ENCODE peak calls at places on chromosomes 12 and 14, in nine cellular contexts. K, P, B, F, O, X, V, C and L are unnamed samples.

GRCh38 chr14:42110167-42110566 is 503.5 kb downstream of the LRFN5 start:
- DNase-seq in B (peak), X (peak), V (peak), K (no peak), C (peak), P (peak), F (peak), O (no peak), L (peak)

GRCh38 chr14:96852823-96853422 is 55.7 kb downstream of the VRK1 start:
- DNase-seq in C (peak), P (peak), O (peak), X (peak), V (peak), B (peak), F (peak), K (peak), L (peak)

GRCh38 chr14:45133683-45134050 is 614 bp downstream of the FKBP3 start:
- DNase-seq in B (no peak), F (no peak), X (no peak), C (no peak), K (no peak), O (no peak), P (no peak), V (no peak), L (no peak)

GRCh38 chr12:20314325-20314724 is 54.0 kb upstream of the PDE3A start:
- DNase-seq in F (peak), O (no peak), C (peak), K (no peak), V (peak), P (no peak), B (no peak), X (no peak), L (peak)

GRCh38 chr12:27244680-27245005 is 557 bp downstream of the STK38L start:
- DNase-seq in B (no peak), K (no peak), V (peak), X (peak), C (no peak), P (no peak), F (peak), O (no peak), L (peak)

GRCh38 chr14:100771121-100771800 is 44.6 kb downstream of the DLK1 start:
- DNase-seq in V (no peak), O (peak), F (no peak), X (no peak), C (no peak), B (no peak), P (no peak), K (no peak), L (no peak)

GRCh38 chr12:117076410-117077372 is 22.5 kb downstream of the TESC start:
- DNase-seq in B (no peak), O (no peak), K (no peak), X (peak), V (no peak), C (no peak), P (no peak), F (no peak), L (no peak)

GRCh38 chr12:104306943-104307654 is 3.6 kb downstream of the EID3 start:
- DNase-seq in C (no peak), X (no peak), O (no peak), K (no peak), B (no peak), V (peak), P (no peak), F (no peak), L (no peak)

GRCh38 chr14:22296722-22297121 is 292.3 kb downstream of the DAD1 start:
- DNase-seq in C (peak), B (no peak), V (peak), X (peak), O (no peak), P (no peak), F (no peak), K (no peak), L (no peak)

GRCh38 chr12:52211716-52212585 is 20.1 kb upstream of the KRT80 start:
- DNase-seq in C (no peak), K (no peak), F (no peak), P (no peak), X (no peak), V (no peak), B (no peak), O (no peak), L (peak)

GRCh38 chr12:101086490-101086889 is 123.5 kb downstream of the SLC5A8 start:
- DNase-seq in X (peak), C (peak), K (no peak), F (peak), O (no peak), V (peak), B (no peak), P (no peak), L (no peak)

GRCh38 chr12:28794796-28795195 is 354.3 kb upstream of the FAR2 start:
- DNase-seq in P (no peak), O (no peak), F (peak), V (no peak), K (no peak), X (no peak), B (no peak), C (no peak), L (no peak)

GRCh38 chr14:44616204-44616603 is 109.1 kb upstream of the FSCB start:
- DNase-seq in C (no peak), V (no peak), P (no peak), F (no peak), O (no peak), B (no peak), K (no peak), X (no peak), L (no peak)

GRCh38 chr12:116336542-116337065 is 59.1 kb upstream of the MED13L start:
- DNase-seq in X (no peak), F (peak), C (no peak), K (no peak), B (no peak), P (no peak), V (peak), O (peak), L (no peak)

GRCh38 chr12:52052471-52053186 is 1.4 kb downstream of the NR4A1 start:
- DNase-seq in F (no peak), P (no peak), B (peak), C (peak), X (peak), K (no peak), V (peak), O (peak), L (peak)

GRCh38 chr14:85762523-85762922 is 232.6 kb downstream of the FLRT2 start:
- DNase-seq in O (no peak), K (no peak), V (no peak), C (no peak), F (no peak), B (no peak), P (peak), X (no peak), L (no peak)

DNA sequence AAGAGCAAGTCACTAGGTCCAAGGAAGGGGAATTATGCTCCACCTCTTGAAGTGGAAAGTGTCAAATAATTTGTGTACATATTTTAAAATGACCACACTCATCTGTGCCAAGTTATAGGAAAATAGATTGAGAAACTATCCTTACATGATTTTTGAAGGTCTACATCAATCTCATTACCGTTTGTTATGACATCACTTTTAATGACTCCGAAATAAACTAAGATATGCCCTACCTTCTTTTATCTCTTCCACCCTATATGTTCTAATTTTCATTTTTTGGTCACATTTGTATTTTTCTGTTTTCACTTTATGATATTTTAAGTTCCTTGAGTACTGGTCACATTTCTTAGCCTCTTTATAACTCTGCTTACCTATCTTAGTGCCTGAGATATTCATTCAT is 3.3 kb upstream of the PSMC6 start:
- DNase-seq in K (no peak), B (no peak), V (no peak), O (no peak), P (no peak), F (no peak), C (no peak), X (no peak), L (no peak)
- H2AFZ ChIP-seq in K (peak), B (no peak), V (peak), O (no peak), P (no peak), F (peak), C (peak), X (no peak), L (no peak)

GRCh38 chr12:3342051-3342450 is 149.0 kb upstream of the PRMT8 start:
- DNase-seq in C (peak), K (no peak), X (peak), B (peak), V (peak), O (peak), F (peak), P (peak), L (peak)
- H2AFZ ChIP-seq in C (peak), K (no peak), X (no peak), B (no peak), V (no peak), O (no peak), F (no peak), P (peak), L (no peak)

GRCh38 chr12:121573949-121574520 is 6.8 kb downstream of the KDM2B start:
- DNase-seq in F (no peak), K (no peak), V (no peak), C (no peak), P (no peak), B (no peak), O (no peak), X (no peak), L (peak)

GRCh38 chr12:121570467-121571283 is 10.1 kb downstream of the KDM2B start:
- DNase-seq in K (no peak), C (no peak), F (no peak), O (no peak), P (no peak), B (no peak), V (peak), X (no peak), L (peak)

GRCh38 chr12:121568503-121568902 is 12.3 kb downstream of the KDM2B start:
- DNase-seq in X (no peak), F (no peak), O (no peak), K (no peak), V (no peak), C (no peak), B (peak), P (no peak), L (no peak)

GRCh38 chr12:121575051-121575450 is 5.8 kb downstream of the KDM2B start:
- DNase-seq in C (no peak), F (no peak), B (no peak), O (no peak), X (no peak), V (no peak), P (no peak), K (no peak), L (no peak)

GRCh38 chr12:121568971-121569808 is 11.6 kb downstream of the KDM2B start:
- DNase-seq in V (peak), F (peak), P (no peak), B (no peak), K (no peak), X (no peak), C (no peak), O (no peak), L (peak)
- H2AFZ ChIP-seq in V (no peak), F (peak), P (no peak), B (peak), K (no peak), X (no peak), C (no peak), O (peak), L (peak)

GRCh38 chr12:89261982-89262381 is 90.3 kb downstream of the DUSP6 start:
- DNase-seq in P (no peak), F (no peak), C (no peak), V (no peak), K (no peak), O (no peak), B (no peak), X (peak), L (no peak)
- H2AFZ ChIP-seq in P (no peak), F (no peak), C (no peak), V (no peak), K (no peak), O (no peak), B (no peak), X (no peak), L (no peak)

GRCh38 chr12:63815482-63815852 is 29.0 kb upstream of the SRGAP1 start:
- DNase-seq in P (no peak), X (no peak), K (no peak), O (no peak), F (no peak), C (no peak), V (no peak), B (no peak), L (no peak)

GRCh38 chr12:63811334-63811733 is 31.6 kb downstream of the RXYLT1 start:
- DNase-seq in F (no peak), P (no peak), C (no peak), V (no peak), B (no peak), O (no peak), K (no peak), X (no peak), L (no peak)

GRCh38 chr12:63811755-63812154 is 32.0 kb downstream of the RXYLT1 start:
- DNase-seq in X (no peak), P (no peak), F (no peak), O (no peak), C (no peak), V (no peak), B (no peak), K (no peak), L (no peak)

GRCh38 chr12:63816031-63816430 is 28.5 kb upstream of the SRGAP1 start:
- DNase-seq in O (no peak), F (no peak), C (no peak), K (no peak), X (peak), B (no peak), P (no peak), V (no peak), L (no peak)

GRCh38 chr12:63814146-63814774 is 30.2 kb upstream of the SRGAP1 start:
- DNase-seq in P (no peak), O (no peak), C (no peak), X (no peak), F (no peak), V (no peak), K (no peak), B (no peak), L (no peak)
- H2AFZ ChIP-seq in P (no peak), O (no peak), C (no peak), X (no peak), F (peak), V (no peak), K (no peak), B (peak), L (no peak)

DNA sequence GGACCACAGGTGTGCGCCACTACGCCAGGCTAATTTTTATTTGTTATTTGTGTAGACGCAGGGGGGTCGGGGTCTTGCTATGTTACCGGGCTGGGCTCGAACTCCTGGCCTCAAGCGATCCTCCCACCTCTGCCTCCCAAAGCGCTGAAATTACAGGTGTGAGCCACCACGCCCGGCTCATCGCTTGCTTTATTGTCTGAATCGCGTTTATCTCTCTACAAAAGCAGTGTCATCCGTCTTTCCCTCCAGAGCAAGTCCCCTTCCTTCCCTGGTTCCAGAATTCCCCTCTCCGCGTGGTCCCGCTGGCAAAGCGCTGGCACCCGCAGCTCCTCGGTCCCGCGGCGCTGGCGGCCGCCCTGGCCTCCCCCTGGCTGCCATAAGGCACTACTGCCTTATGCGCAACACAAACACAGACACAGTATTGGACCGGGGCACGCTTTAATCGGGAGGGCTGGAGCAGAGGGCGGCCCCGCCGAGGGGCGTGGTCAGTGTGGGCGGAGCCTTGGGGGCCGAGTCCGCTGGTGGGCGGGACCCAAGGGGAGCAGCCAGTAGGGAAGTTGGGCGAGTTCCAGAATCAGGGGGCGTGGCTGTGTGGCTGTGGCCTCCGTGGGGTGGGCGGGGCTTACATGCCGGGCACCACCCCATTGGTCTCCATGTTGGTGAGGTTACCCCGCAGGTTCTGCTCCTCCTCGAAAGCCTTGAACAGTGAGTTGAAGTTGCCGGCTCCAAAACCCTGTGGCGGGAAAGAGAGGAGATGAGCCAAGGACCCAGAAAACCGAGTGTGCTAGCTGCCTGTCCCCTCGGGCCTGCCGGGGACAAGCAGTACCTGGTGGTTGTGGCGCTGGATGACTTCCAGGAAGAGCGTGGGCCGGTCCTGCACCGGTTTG is 19.3 kb downstream of the HPD start:
- DNase-seq in O (peak), K (peak), F (peak), C (peak), P (peak), V (peak), X (peak), B (peak), L (peak)
- H2AFZ ChIP-seq in O (peak), K (peak), F (peak), C (peak), P (peak), V (peak), X (peak), B (peak), L (peak)

GRCh38 chr12:42767326-42767954 is 177.9 kb upstream of the PRICKLE1 start:
- DNase-seq in F (no peak), B (no peak), K (no peak), P (no peak), O (no peak), X (no peak), C (no peak), V (no peak), L (no peak)
- H2AFZ ChIP-seq in F (no peak), B (no peak), K (no peak), P (no peak), O (no peak), X (no peak), C (no peak), V (no peak), L (no peak)

DNA sequence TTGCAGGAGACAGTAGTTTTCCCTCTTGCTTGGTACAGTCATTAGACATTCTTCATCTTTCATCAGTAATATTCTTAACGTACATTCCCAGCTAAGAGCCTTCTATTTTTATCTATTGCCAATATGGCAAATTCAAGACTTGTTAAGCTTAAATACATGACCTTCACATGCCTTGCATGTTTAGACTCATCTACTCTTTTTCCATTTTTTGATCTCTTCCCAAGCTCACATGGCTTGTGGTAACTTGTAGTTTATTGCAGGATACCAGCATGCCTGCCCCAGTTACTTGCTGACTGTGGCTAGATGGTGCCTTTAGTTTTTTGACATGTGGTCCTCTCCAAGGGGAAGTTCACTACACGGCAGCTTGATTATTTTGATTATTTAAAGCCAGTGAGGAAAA is 729.0 kb downstream of the SLC6A15 start:
- DNase-seq in B (no peak), P (no peak), K (no peak), V (no peak), F (no peak), O (no peak), X (no peak), C (no peak), L (no peak)
- H2AFZ ChIP-seq in B (no peak), P (no peak), K (no peak), V (no peak), F (no peak), O (no peak), X (no peak), C (no peak), L (no peak)